ENCODE peak calls at places on chromosomes 6 and 20, in seven cellular contexts. M is K562, J is SK-N-SH, Q is HCT116, F is HepG2, S is H1, Z is GM12878. R is an unnamed sample.
A peak's percentile ranks its signal among the peaks of the same experiment; 100 is the strongest.

GRCh38 chr6:167764215-167764614 is 62.5 kb upstream of the AFDN start:
- DNase-seq in M (no peak), J (no peak), S (no peak), Q (no peak), F (no peak), Z (no peak), R (no peak)

GRCh38 chr6:154408906-154409500 is 52.4 kb upstream of the IPCEF1 start:
- DNase-seq in S (no peak), Z (no peak), F (no peak), J (no peak), M (no peak), Q (no peak), R (peak; percentile 64)

GRCh38 chr20:25018841-25019240 is 26.3 kb upstream of the APMAP start:
- DNase-seq in S (no peak), M (no peak), F (no peak), Z (no peak), Q (no peak), J (no peak), R (no peak)

GRCh38 chr6:43746613-43747101 is 23.4 kb upstream of the VEGFA start:
- DNase-seq in S (no peak), Q (no peak), M (no peak), J (peak; percentile 17), F (no peak), Z (no peak), R (no peak)

GRCh38 chr6:82397962-82398692 is 34.5 kb downstream of the TPBG start:
- DNase-seq in S (no peak), F (no peak), Q (no peak), J (no peak), M (no peak), Z (no peak), R (peak; percentile 51)

GRCh38 chr6:97111243-97111642 is 171.8 kb downstream of the MMS22L start:
- DNase-seq in Z (no peak), M (no peak), Q (no peak), S (no peak), J (no peak), F (no peak), R (no peak)

GRCh38 chr6:5745081-5745480 is 261.6 kb downstream of the NRN1 start:
- DNase-seq in F (no peak), J (no peak), M (no peak), Q (no peak), Z (no peak), S (no peak), R (no peak)

GRCh38 chr6:104828478-104828877 is 31.2 kb downstream of the HACE1 start:
- DNase-seq in F (no peak), S (no peak), Z (no peak), J (no peak), M (no peak), Q (no peak), R (no peak)

GRCh38 chr6:13568970-13569369 is 5.4 kb upstream of the SIRT5 start:
- DNase-seq in J (no peak), Q (no peak), M (no peak), Z (no peak), S (no peak), F (no peak), R (no peak)

GRCh38 chr20:5180421-5180820 is 53.6 kb downstream of the CDS2 start:
- DNase-seq in J (no peak), Q (no peak), F (no peak), Z (no peak), M (no peak), S (no peak), R (no peak)

GRCh38 chr20:60167840-60168239 is 209.6 kb downstream of the CDH26 start:
- DNase-seq in S (no peak), F (no peak), Z (no peak), Q (no peak), M (no peak), J (no peak), R (no peak)

GRCh38 chr20:62085206-62085605 is 19.5 kb upstream of the TAF4 start:
- DNase-seq in Z (no peak), Q (no peak), S (no peak), J (no peak), M (no peak), F (no peak), R (no peak)

GRCh38 chr20:62089393-62089792 is 23.7 kb upstream of the TAF4 start:
- DNase-seq in Z (no peak), Q (no peak), F (no peak), M (no peak), J (no peak), S (no peak), R (no peak)

GRCh38 chr20:62087227-62087626 is 21.5 kb upstream of the TAF4 start:
- DNase-seq in J (no peak), Q (no peak), S (no peak), M (no peak), F (no peak), Z (no peak), R (peak; percentile 73)

GRCh38 chr20:62087632-62088031 is 22.0 kb upstream of the TAF4 start:
- DNase-seq in J (no peak), Z (no peak), F (no peak), S (no peak), M (no peak), Q (no peak), R (no peak)

GRCh38 chr20:62088258-62089127 is 22.8 kb upstream of the TAF4 start:
- DNase-seq in F (peak; percentile 80), Z (no peak), M (peak; percentile 68), J (no peak), S (no peak), Q (peak; percentile 86), R (peak; percentile 95)
- TF ChIP-seq JUND in F (peak; percentile 89), Z (no peak), M (peak; percentile 100), J (no peak), S (no peak), Q (peak; percentile 96), R (peak; percentile 99)

GRCh38 chr6:145865175-145865574 is 50.6 kb upstream of the FBXO30 start:
- DNase-seq in M (no peak), J (no peak), Z (no peak), F (no peak), Q (no peak), S (no peak), R (no peak)
- TF ChIP-seq JUND in M (no peak), J (no peak), Z (no peak), F (no peak), Q (no peak), S (no peak), R (no peak)

DNA sequence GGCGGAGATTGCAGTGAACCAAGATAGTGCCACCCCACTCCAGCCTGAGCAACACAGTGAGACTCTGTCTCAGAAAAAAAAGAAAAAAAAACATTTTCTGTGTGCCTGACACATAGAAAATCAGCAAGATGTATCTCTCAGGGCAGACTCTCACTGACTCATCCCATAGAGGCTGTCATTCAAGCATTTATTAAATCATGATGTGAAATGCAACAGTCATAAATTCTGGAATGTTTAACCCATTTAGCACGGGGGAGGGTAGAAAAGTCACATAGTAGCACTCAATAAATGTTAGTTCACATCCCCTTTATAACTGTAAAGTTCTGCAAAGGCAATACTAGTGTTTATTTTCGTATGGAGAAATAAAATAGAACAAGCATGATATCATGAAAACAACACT is 15.6 kb upstream of the CARMIL1 start:
- DNase-seq in F (no peak), M (no peak), Q (no peak), J (no peak), S (no peak), Z (no peak), R (no peak)
- TF ChIP-seq JUND in F (no peak), M (no peak), Q (no peak), J (peak; percentile 94), S (no peak), Z (no peak), R (no peak)

DNA sequence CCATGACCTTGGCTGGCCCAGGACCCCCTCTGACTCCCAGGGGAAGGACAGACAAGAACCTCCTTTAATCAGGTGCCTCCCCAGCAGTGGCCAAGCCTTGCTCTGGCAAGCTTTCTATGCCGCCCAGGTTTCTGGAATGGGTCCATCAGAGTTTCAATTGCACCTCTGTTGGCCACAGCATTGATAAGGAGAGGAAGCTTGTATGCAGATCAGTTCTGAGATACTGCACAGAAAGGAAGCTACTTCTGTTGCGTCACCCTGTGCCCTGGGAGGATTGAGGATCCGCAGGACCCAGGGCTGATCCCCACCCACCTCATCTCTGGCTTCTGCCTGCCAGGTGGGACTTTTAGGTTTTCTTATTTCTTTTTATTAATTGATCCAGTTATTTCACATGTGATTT is 167.2 kb downstream of the TFAP2C start:
- DNase-seq in S (no peak), Z (no peak), Q (no peak), J (no peak), F (no peak), M (no peak), R (no peak)
- TF ChIP-seq JUND in S (no peak), Z (no peak), Q (no peak), J (no peak), F (no peak), M (no peak), R (no peak)

GRCh38 chr20:63931735-63932134 is 24.5 kb downstream of the UCKL1 start:
- DNase-seq in S (no peak), J (no peak), Q (no peak), M (no peak), F (no peak), Z (no peak), R (no peak)
- TF ChIP-seq JUND in S (no peak), J (no peak), Q (no peak), M (no peak), F (no peak), Z (no peak), R (no peak)